ENCODE peak calls at places on chromosomes 4 and X, in nine cellular contexts. B is breast epithelium, K is K562, Z is psoas muscle, F is left ventricle myocardium inferior, X is GM23338, D is suprapubic skin, R is lower lobe of right lung, V is fibroblast of pulmonary artery. N is an unnamed sample.

GRCh38 chrX:111519215-111519614 is 7.8 kb downstream of the SERTM2 start:
- DNase-seq in B (no peak), K (no peak), Z (no peak), F (no peak), X (peak), D (no peak), R (no peak), V (peak), N (no peak)

GRCh38 chrX:129115104-129115503 is 408.2 kb downstream of the SMARCA1 start:
- DNase-seq in B (no peak), K (peak), Z (no peak), F (no peak), X (peak), D (no peak), R (no peak), V (peak), N (no peak)

GRCh38 chr4:185874516-185875230 is 62.7 kb upstream of the SORBS2 start:
- DNase-seq in B (no peak), K (no peak), Z (no peak), F (no peak), X (no peak), D (no peak), R (no peak), V (peak), N (no peak)

GRCh38 chr4:123672987-123673386 is 276.4 kb downstream of the SPRY1 start:
- DNase-seq in B (no peak), K (no peak), Z (no peak), F (no peak), X (no peak), D (no peak), R (no peak), V (peak), N (no peak)

GRCh38 chr4:123986268-123986798 is 589.7 kb downstream of the SPRY1 start:
- DNase-seq in B (peak), K (no peak), Z (peak), F (peak), X (no peak), D (peak), R (no peak), V (peak), N (peak)

GRCh38 chrX:149682956-149683947 is 28.6 kb upstream of the MAGEA11 start:
- DNase-seq in B (no peak), K (no peak), Z (no peak), F (no peak), X (peak), D (no peak), R (no peak), V (no peak), N (no peak)

GRCh38 chr4:5592272-5592671 is 116.1 kb downstream of the EVC2 start:
- DNase-seq in B (no peak), K (no peak), Z (no peak), F (no peak), X (peak), D (no peak), R (no peak), V (no peak), N (no peak)

GRCh38 chr4:29033703-29034102 is 1686.5 kb upstream of the PCDH7 start:
- DNase-seq in B (no peak), K (no peak), Z (no peak), F (no peak), X (no peak), D (no peak), R (no peak), V (no peak), N (no peak)

GRCh38 chr4:2244947-2245786 is 3.2 kb upstream of the HAUS3 start:
- DNase-seq in B (peak), K (no peak), Z (no peak), F (peak), X (peak), D (no peak), R (no peak), V (no peak), N (no peak)

GRCh38 chrX:148958896-148959295 is 458.5 kb downstream of the AFF2 start:
- DNase-seq in B (no peak), K (no peak), Z (no peak), F (no peak), X (no peak), D (no peak), R (no peak), V (no peak), N (no peak)

GRCh38 chr4:68912807-68913206 is 38.8 kb downstream of the UGT2A3 start:
- DNase-seq in B (no peak), K (no peak), Z (no peak), F (no peak), X (no peak), D (no peak), R (no peak), V (no peak), N (no peak)

GRCh38 chrX:68354869-68355628 is 78.2 kb downstream of the OPHN1 start:
- DNase-seq in B (no peak), K (no peak), Z (no peak), F (no peak), X (no peak), D (no peak), R (no peak), V (no peak), N (no peak)

GRCh38 chr4:67288964-67289363 is 256.3 kb downstream of the CENPC start:
- DNase-seq in B (no peak), K (peak), Z (no peak), F (no peak), X (peak), D (no peak), R (no peak), V (peak), N (no peak)
- H3K4me3 ChIP-seq in B (no peak), K (no peak), Z (no peak), F (no peak), X (no peak), D (no peak), R (no peak), V (no peak), N (no peak)

GRCh38 chr4:110959041-110959643 is 336.3 kb upstream of the PITX2 start:
- DNase-seq in B (no peak), K (no peak), Z (no peak), F (no peak), X (no peak), D (no peak), R (no peak), V (peak), N (peak)
- TF ChIP-seq CTCF in B (no peak), K (no peak), Z (peak), F (peak), X (no peak), D (no peak), R (no peak), V (peak), N (peak)

GRCh38 chrX:153830632-153831434 is 489 bp upstream of the PDZD4 start:
- DNase-seq in B (no peak), K (no peak), Z (no peak), F (no peak), X (no peak), D (no peak), R (no peak), V (no peak), N (no peak)

GRCh38 chrX:153829799-153830631 is at the start of gene PDZD4:
- DNase-seq in B (no peak), K (peak), Z (no peak), F (no peak), X (peak), D (no peak), R (no peak), V (no peak), N (no peak)

GRCh38 chrX:153828723-153829548 is 1.4 kb downstream of the PDZD4 start:
- DNase-seq in B (no peak), K (no peak), Z (peak), F (no peak), X (peak), D (no peak), R (no peak), V (no peak), N (no peak)

GRCh38 chrX:153828308-153828707 is 2.0 kb downstream of the PDZD4 start:
- DNase-seq in B (no peak), K (no peak), Z (no peak), F (no peak), X (no peak), D (no peak), R (no peak), V (no peak), N (no peak)

DNA sequence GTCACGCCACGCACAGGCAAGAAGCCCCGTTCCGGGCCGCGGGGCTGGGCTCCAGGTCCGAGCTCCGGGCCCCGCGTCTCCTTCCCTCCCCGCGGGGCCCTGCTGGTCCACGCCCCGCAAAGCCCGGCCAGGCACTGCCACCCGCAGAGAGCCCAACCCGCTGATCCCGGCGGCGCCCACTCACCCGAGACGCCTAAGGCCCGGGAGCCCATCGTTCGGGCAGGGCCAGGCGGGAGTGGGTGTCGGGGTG is 870 bp downstream of the PDZD4 start:
- DNase-seq in B (no peak), K (no peak), Z (no peak), F (no peak), X (no peak), D (no peak), R (no peak), V (no peak), N (no peak)
- H3K4me3 ChIP-seq in B (peak), K (no peak), Z (peak), F (peak), X (peak), D (peak), R (peak), V (no peak), N (no peak)

GRCh38 chr4:3679071-3679825 is 86.9 kb upstream of the ADRA2C start:
- DNase-seq in B (no peak), K (no peak), Z (no peak), F (no peak), X (no peak), D (peak), R (peak), V (no peak), N (no peak)
- TF ChIP-seq CTCF in B (no peak), K (no peak), Z (no peak), F (no peak), X (no peak), D (no peak), R (no peak), V (no peak), N (no peak)

DNA sequence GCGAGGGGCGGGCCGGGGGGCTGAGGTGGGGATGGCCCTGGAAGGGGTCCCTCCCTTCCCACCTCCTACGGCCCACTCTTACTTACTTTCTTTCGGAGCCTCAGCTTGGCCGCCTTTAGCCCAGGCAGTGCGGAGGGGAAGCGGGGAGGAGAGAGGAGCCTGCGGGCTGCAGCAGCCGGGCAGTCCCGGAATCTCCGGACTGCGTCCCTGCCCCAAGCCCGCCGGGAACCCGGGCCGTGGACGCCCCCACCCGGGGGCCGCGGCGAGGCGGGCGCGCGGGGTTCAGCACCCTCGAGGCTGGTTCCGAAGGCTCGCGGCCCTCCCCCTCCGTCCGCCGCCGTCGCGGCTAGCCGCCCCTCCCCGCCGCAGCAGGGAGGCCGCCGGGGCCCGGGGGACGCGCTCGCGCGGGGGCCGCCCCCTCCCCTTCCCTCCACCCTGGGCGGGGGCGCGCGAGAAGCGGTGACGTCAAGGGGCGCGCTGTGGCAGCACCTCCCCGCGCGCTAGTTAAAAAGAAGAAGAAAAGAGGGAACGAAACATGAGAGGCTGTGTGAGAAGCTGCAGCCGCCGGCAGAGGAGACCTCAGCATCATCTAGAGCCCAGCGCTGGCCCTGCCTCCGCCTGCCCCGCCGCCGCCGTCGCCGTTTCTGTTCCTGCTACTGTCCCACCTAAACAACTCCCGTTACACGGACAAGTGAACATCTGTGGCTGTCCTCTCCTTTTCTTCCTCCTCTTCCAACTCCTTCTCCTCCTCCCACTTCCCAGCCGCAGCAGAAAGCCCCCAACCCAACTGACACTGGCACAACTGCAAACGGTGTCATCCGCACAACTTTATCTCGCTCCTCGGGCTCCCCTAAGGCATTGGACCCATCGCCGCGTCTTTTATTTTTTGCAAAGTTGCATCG is at the start of gene HHIP:
- DNase-seq in B (no peak), K (peak), Z (peak), F (peak), X (peak), D (peak), R (peak), V (peak), N (no peak)
- H3K4me3 ChIP-seq in B (peak), K (no peak), Z (peak), F (peak), X (peak), D (peak), R (peak), V (peak), N (peak)

GRCh38 chr4:74410272-74410671 is 34.7 kb upstream of the AREG start:
- DNase-seq in B (no peak), K (no peak), Z (no peak), F (no peak), X (peak), D (no peak), R (no peak), V (no peak), N (no peak)
- TF ChIP-seq CTCF in B (no peak), K (no peak), Z (no peak), F (no peak), X (no peak), D (no peak), R (no peak), V (no peak), N (no peak)

GRCh38 chrX:73131276-73131675 is 52.0 kb upstream of the PABPC1L2A start:
- DNase-seq in B (no peak), K (no peak), Z (no peak), F (no peak), X (no peak), D (no peak), R (no peak), V (no peak), N (no peak)

GRCh38 chrX:73131877-73132276 is 52.6 kb upstream of the PABPC1L2A start:
- DNase-seq in B (no peak), K (no peak), Z (no peak), F (no peak), X (no peak), D (no peak), R (no peak), V (no peak), N (no peak)

GRCh38 chrX:73126240-73126639 is 46.9 kb upstream of the PABPC1L2A start:
- DNase-seq in B (no peak), K (no peak), Z (no peak), F (no peak), X (no peak), D (no peak), R (no peak), V (no peak), N (no peak)

GRCh38 chrX:73127700-73128241 is 48.5 kb upstream of the PABPC1L2A start:
- DNase-seq in B (no peak), K (no peak), Z (no peak), F (no peak), X (peak), D (no peak), R (no peak), V (no peak), N (no peak)
- H3K4me3 ChIP-seq in B (no peak), K (no peak), Z (no peak), F (peak), X (peak), D (no peak), R (no peak), V (no peak), N (no peak)

GRCh38 chrX:56221101-56221500 is 11.1 kb upstream of the KLF8 start:
- DNase-seq in B (no peak), K (no peak), Z (no peak), F (no peak), X (no peak), D (no peak), R (no peak), V (no peak), N (no peak)

GRCh38 chrX:56222473-56223000 is 9.6 kb upstream of the KLF8 start:
- DNase-seq in B (no peak), K (no peak), Z (no peak), F (no peak), X (no peak), D (no peak), R (no peak), V (no peak), N (no peak)

GRCh38 chrX:56216332-56216731 is 15.8 kb upstream of the KLF8 start:
- DNase-seq in B (no peak), K (no peak), Z (no peak), F (no peak), X (no peak), D (no peak), R (no peak), V (no peak), N (no peak)

DNA sequence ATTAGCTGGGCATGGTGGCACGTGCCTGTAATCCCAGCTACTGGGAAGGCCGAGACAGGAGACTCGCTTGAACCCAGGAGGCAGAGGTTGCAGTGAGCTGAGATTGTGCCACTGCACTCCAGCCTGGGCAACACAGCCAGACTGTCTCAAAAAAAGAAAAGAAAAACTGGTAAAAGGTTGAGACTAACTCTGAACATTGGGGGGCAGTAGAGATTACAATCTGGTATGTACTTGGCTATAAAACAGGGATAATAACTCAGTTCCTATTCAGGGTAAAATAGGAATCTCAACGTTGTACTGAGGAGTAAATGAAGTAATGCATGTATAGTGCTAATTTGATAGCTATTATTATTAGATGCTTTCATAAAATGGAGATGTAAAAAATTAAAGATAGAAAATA is 12.5 kb upstream of the KLF8 start:
- DNase-seq in B (no peak), K (no peak), Z (no peak), F (no peak), X (peak), D (no peak), R (no peak), V (no peak), N (no peak)
- TF ChIP-seq CTCF in B (no peak), K (no peak), Z (peak), F (peak), X (peak), D (no peak), R (peak), V (no peak), N (no peak)

GRCh38 chrX:44904542-44905115 is 31.6 kb downstream of the KDM6A start:
- DNase-seq in B (no peak), K (no peak), Z (no peak), F (no peak), X (peak), D (no peak), R (no peak), V (no peak), N (no peak)

GRCh38 chrX:44908838-44909237 is 35.9 kb downstream of the KDM6A start:
- DNase-seq in B (no peak), K (no peak), Z (no peak), F (no peak), X (no peak), D (no peak), R (no peak), V (no peak), N (no peak)

GRCh38 chrX:44908198-44908597 is 35.2 kb downstream of the KDM6A start:
- DNase-seq in B (no peak), K (no peak), Z (no peak), F (no peak), X (no peak), D (no peak), R (no peak), V (peak), N (no peak)

GRCh38 chrX:44906041-44906440 is 33.1 kb downstream of the KDM6A start:
- DNase-seq in B (no peak), K (no peak), Z (no peak), F (no peak), X (no peak), D (no peak), R (no peak), V (no peak), N (no peak)

DNA sequence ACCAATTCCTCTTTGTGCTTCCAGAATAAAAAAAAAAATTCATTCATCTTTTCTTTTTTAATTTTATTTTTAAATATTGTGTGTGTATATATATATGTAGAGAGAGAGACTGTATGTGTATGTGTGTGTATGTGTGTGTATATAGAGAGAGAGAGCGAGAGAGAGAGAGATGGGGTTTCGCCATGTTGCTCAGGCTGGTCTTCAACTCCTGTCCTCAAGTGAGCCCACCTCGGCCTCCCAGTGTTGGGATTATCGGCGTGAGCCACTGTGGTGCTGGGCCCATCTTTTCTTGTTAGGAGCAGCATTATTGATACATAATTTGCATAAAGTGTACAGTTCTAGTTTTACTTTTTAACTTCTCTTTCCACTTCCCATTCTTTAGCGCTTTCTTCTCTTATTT is 33.6 kb downstream of the KDM6A start:
- DNase-seq in B (no peak), K (no peak), Z (no peak), F (no peak), X (no peak), D (no peak), R (no peak), V (no peak), N (no peak)
- H3K4me3 ChIP-seq in B (no peak), K (no peak), Z (no peak), F (no peak), X (no peak), D (no peak), R (no peak), V (no peak), N (no peak)

GRCh38 chr4:149690726-149691125 is 124.9 kb downstream of the IQCM start:
- DNase-seq in B (no peak), K (no peak), Z (no peak), F (no peak), X (peak), D (no peak), R (no peak), V (no peak), N (no peak)
- TF ChIP-seq CTCF in B (no peak), K (no peak), Z (no peak), F (no peak), X (peak), D (no peak), R (no peak), V (peak), N (peak)

N was measured in HFF-Myc.